ENCODE peak calls at places on chromosomes 3 and 15, in eight cellular contexts. W is breast epithelium, Y is progenitor cell of endocrine pancreas, J is AG09309, T is heart right ventricle, A is endothelial cell, O is B cell, S is WTC11. R is an unnamed sample.
A peak's percentile ranks its signal among the peaks of the same experiment; 100 is the strongest.

GRCh38 chr15:74392402-74392876 is 25.0 kb upstream of the CYP11A1 start:
- DNase-seq in W (no peak), Y (no peak), J (no peak), T (no peak), A (no peak), O (no peak), S (no peak), R (no peak)

GRCh38 chr3:12759097-12759679 is at the start of gene TMEM40:
- DNase-seq in W (no peak), Y (no peak), J (no peak), T (no peak), A (no peak), O (no peak), S (peak; percentile 28), R (no peak)

GRCh38 chr3:72318504-72319201 is 529.6 kb downstream of the SHQ1 start:
- DNase-seq in W (peak; percentile 66), Y (no peak), J (no peak), T (no peak), A (no peak), O (no peak), S (no peak), R (no peak)

GRCh38 chr3:108493862-108494261 is 16.5 kb downstream of the MYH15 start:
- DNase-seq in W (no peak), Y (no peak), J (no peak), T (peak; percentile 12), A (peak; percentile 9), O (no peak), S (peak; percentile 16), R (no peak)

GRCh38 chr3:55491296-55491816 is 4.2 kb upstream of the WNT5A start:
- DNase-seq in W (no peak), Y (no peak), J (peak; percentile 97), T (no peak), A (no peak), O (no peak), S (no peak), R (no peak)

GRCh38 chr3:66336358-66336766 is 115.6 kb downstream of the SLC25A26 start:
- DNase-seq in W (no peak), Y (no peak), J (peak; percentile 33), T (no peak), A (no peak), O (no peak), S (no peak), R (no peak)

GRCh38 chr3:58691997-58692396 is 25.4 kb upstream of the FAM3D start:
- DNase-seq in W (no peak), Y (no peak), J (no peak), T (no peak), A (peak; percentile 21), O (no peak), S (no peak), R (no peak)

GRCh38 chr3:192802957-192803899 is 75.9 kb upstream of the FGF12 start:
- DNase-seq in W (no peak), Y (no peak), J (peak; percentile 25), T (no peak), A (no peak), O (peak; percentile 37), S (no peak), R (no peak)

GRCh38 chr3:130260821-130261402 is 84.6 kb upstream of the COL6A5 start:
- DNase-seq in W (no peak), Y (no peak), J (no peak), T (no peak), A (no peak), O (no peak), S (no peak), R (no peak)

GRCh38 chr15:44735482-44736260 is 657 bp upstream of the TRIM69 start:
- DNase-seq in W (no peak), Y (no peak), J (no peak), T (no peak), A (no peak), O (peak; percentile 35), S (no peak), R (no peak)

GRCh38 chr3:73954506-73954905 is 329.8 kb upstream of the PDZRN3 start:
- DNase-seq in W (no peak), Y (no peak), J (no peak), T (no peak), A (no peak), O (no peak), S (no peak), R (no peak)

GRCh38 chr15:91751611-91752010 is 101.9 kb upstream of the SLCO3A1 start:
- DNase-seq in W (no peak), Y (no peak), J (no peak), T (no peak), A (no peak), O (no peak), S (no peak), R (no peak)

GRCh38 chr3:21017115-21017852 is 733.7 kb downstream of the ZNF385D start:
- DNase-seq in W (no peak), Y (no peak), J (no peak), T (no peak), A (peak; percentile 8), O (no peak), S (peak; percentile 60), R (no peak)

GRCh38 chr15:64443747-64444621 is 16.4 kb upstream of the ZNF609 start:
- DNase-seq in W (no peak), Y (no peak), J (peak; percentile 43), T (no peak), A (no peak), O (no peak), S (no peak), R (no peak)

GRCh38 chr3:142958707-142959106 is 4.8 kb downstream of the PAQR9 start:
- DNase-seq in W (no peak), Y (no peak), J (peak; percentile 5), T (no peak), A (no peak), O (no peak), S (no peak), R (no peak)

GRCh38 chr15:81174125-81174524 is 22.6 kb upstream of the IL16 start:
- DNase-seq in W (no peak), Y (no peak), J (no peak), T (peak; percentile 25), A (no peak), O (no peak), S (no peak), R (no peak)

GRCh38 chr3:134008630-134009156 is 21.0 kb downstream of the SLCO2A1 start:
- DNase-seq in W (no peak), Y (no peak), J (peak; percentile 67), T (no peak), A (no peak), O (no peak), S (no peak), R (no peak)

DNA sequence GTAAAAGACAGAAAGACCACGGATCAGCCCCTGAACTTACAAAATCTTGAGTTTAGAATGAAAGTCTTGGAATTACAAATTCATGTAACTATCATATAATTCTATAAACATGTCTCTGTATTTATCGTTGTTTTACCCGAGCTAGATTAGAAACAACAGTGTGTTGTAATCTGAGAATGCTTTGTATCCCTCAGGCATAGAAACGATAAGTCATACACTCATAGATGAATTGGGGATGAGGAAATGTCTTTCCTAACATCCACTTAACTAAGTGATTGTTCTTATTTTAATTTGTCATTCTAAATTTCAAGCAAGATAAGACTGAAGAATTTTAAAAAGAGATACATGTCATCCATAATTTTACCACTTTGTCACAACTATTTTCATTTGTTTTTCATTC is 165.3 kb downstream of the RYR3 start:
- DNase-seq in W (no peak), Y (no peak), J (no peak), T (no peak), A (no peak), O (no peak), S (no peak), R (no peak)
- TF ChIP-seq CTCF in W (no peak), Y (no peak), J (no peak), T (no peak), A (no peak), O (no peak), S (no peak), R (no peak)

DNA sequence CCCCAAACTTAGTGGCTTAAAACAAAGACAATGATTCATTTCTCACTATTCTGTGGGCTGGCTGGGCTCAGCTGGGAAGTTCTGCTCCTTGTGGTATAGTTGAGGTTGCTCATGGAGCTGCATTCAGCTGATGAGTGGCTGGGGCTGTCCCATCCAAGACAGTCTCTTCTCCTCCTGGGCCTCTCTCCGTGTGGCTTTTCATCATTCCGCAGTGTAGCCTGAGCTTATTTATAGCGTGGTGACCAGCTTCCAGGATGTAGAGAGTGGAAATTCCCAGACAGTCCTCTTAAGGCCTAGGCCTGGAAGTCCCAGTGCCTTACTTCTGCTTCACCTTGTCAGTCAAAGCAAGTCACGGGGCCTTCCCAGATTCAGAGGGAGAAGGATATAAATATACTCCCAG is 136.7 kb upstream of the DAZL start:
- DNase-seq in W (no peak), Y (no peak), J (no peak), T (peak; percentile 13), A (no peak), O (no peak), S (no peak), R (no peak)
- TF ChIP-seq CTCF in W (no peak), Y (no peak), J (no peak), T (no peak), A (no peak), O (no peak), S (no peak), R (no peak)

GRCh38 chr3:127339943-127340861 is 52.4 kb upstream of the PRR20G start:
- DNase-seq in W (no peak), Y (no peak), J (no peak), T (no peak), A (no peak), O (no peak), S (no peak), R (no peak)

GRCh38 chr3:127337001-127337400 is 49.2 kb upstream of the PRR20G start:
- DNase-seq in W (no peak), Y (no peak), J (no peak), T (no peak), A (no peak), O (no peak), S (no peak), R (no peak)

GRCh38 chr3:127339016-127339415 is 51.2 kb upstream of the PRR20G start:
- DNase-seq in W (no peak), Y (no peak), J (no peak), T (no peak), A (no peak), O (no peak), S (no peak), R (no peak)

GRCh38 chr3:127337911-127338531 is 50.2 kb upstream of the PRR20G start:
- DNase-seq in W (no peak), Y (no peak), J (no peak), T (no peak), A (no peak), O (no peak), S (peak; percentile 24), R (peak; percentile 35)

DNA sequence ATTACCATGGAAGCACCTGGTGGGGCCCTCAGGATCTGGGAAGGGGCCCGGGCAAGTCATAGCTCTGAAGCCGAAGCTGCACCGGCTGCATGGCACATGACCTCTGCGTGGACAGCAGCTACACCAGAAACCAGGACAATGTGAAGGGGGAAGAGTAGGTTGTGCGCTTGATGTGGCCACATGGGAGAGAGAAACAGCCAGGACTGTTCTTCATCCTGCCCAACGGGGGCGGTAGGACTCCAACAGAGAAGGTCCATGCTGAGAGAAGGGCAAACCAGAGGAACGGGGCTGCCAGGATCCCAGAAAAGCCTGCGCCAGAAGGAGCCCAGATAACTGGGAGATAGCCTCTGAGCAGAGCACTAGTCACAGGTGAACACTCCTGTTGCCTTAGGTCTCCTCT is 54.9 kb upstream of the PRR20G start:
- DNase-seq in W (no peak), Y (no peak), J (no peak), T (no peak), A (no peak), O (no peak), S (peak; percentile 39), R (no peak)
- TF ChIP-seq CTCF in W (no peak), Y (no peak), J (no peak), T (no peak), A (no peak), O (no peak), S (peak; percentile 21), R (no peak)

GRCh38 chr3:140276698-140277097 is 341.7 kb downstream of the CLSTN2 start:
- DNase-seq in W (no peak), Y (no peak), J (no peak), T (no peak), A (peak; percentile 26), O (no peak), S (peak; percentile 36), R (no peak)
- TF ChIP-seq CTCF in W (no peak), Y (peak; percentile 58), J (peak; percentile 44), T (no peak), A (no peak), O (no peak), S (no peak), R (no peak)